ENCODE peak calls at places on chromosome X, in six cellular contexts. W is H1, O is IMR-90, M is mesenchymal stem cell, J is neuronal stem cell, D is trophoblast cell. R is an unnamed sample.

GRCh38 chrX:115226929-115227328 is 7.0 kb downstream of the LRCH2 start:
- DNase-seq in W (no peak), O (peak), M (peak), J (peak), D (no peak), R (peak)

GRCh38 chrX:130758072-130758471 is 144.9 kb downstream of the ENOX2 start:
- DNase-seq in W (no peak), O (no peak), M (no peak), J (no peak), D (no peak), R (no peak)

GRCh38 chrX:113868716-113869115 is 715.2 kb upstream of the HTR2C start:
- DNase-seq in W (no peak), O (no peak), M (peak), J (no peak), D (no peak), R (no peak)

GRCh38 chrX:39903937-39904336 is 193.8 kb downstream of the BCOR start:
- DNase-seq in W (no peak), O (peak), M (no peak), J (no peak), D (no peak), R (no peak)

GRCh38 chrX:119654112-119654531 is 38.8 kb downstream of the SEPTIN6 start:
- DNase-seq in W (no peak), O (peak), M (peak), J (peak), D (no peak), R (peak)

GRCh38 chrX:148928803-148929202 is 428.4 kb downstream of the AFF2 start:
- DNase-seq in W (no peak), O (peak), M (no peak), J (no peak), D (no peak), R (no peak)

GRCh38 chrX:141375011-141375730 is 132.9 kb upstream of the SPANXC start:
- DNase-seq in W (no peak), O (peak), M (no peak), J (no peak), D (no peak), R (no peak)

GRCh38 chrX:12245650-12246645 is 107.7 kb downstream of the FRMPD4 start:
- DNase-seq in W (no peak), O (peak), M (peak), J (no peak), D (no peak), R (no peak)

GRCh38 chrX:51837451-51837850 is 56.0 kb upstream of the MAGED1 start:
- DNase-seq in W (no peak), O (no peak), M (no peak), J (no peak), D (no peak), R (no peak)

GRCh38 chrX:111892375-111892774 is 16.4 kb downstream of the TRPC5OS start:
- DNase-seq in W (no peak), O (no peak), M (no peak), J (no peak), D (no peak), R (no peak)

GRCh38 chrX:71919886-71920285 is 9.2 kb downstream of the NHSL2 start:
- DNase-seq in W (no peak), O (no peak), M (no peak), J (no peak), D (no peak), R (no peak)

GRCh38 chrX:37986893-37987292 is 19.5 kb upstream of the SYTL5 start:
- DNase-seq in W (no peak), O (peak), M (peak), J (no peak), D (no peak), R (no peak)

GRCh38 chrX:154797006-154797405 is 8.3 kb downstream of the MPP1 start:
- DNase-seq in W (no peak), O (no peak), M (peak), J (no peak), D (no peak), R (no peak)

GRCh38 chrX:19514791-19515614 is at the start of gene MAP3K15:
- DNase-seq in W (no peak), O (no peak), M (peak), J (no peak), D (peak), R (peak)

GRCh38 chrX:46624090-46624786 is 50.7 kb downstream of the CHST7 start:
- DNase-seq in W (no peak), O (no peak), M (no peak), J (no peak), D (no peak), R (no peak)

GRCh38 chrX:46626566-46626965 is 53.0 kb downstream of the CHST7 start:
- DNase-seq in W (no peak), O (no peak), M (no peak), J (no peak), D (no peak), R (no peak)

GRCh38 chrX:46628406-46629371 is 55.1 kb downstream of the CHST7 start:
- DNase-seq in W (no peak), O (peak), M (peak), J (no peak), D (peak), R (no peak)

GRCh38 chrX:46627700-46628405 is 54.3 kb downstream of the CHST7 start:
- DNase-seq in W (no peak), O (no peak), M (peak), J (no peak), D (no peak), R (no peak)

DNA sequence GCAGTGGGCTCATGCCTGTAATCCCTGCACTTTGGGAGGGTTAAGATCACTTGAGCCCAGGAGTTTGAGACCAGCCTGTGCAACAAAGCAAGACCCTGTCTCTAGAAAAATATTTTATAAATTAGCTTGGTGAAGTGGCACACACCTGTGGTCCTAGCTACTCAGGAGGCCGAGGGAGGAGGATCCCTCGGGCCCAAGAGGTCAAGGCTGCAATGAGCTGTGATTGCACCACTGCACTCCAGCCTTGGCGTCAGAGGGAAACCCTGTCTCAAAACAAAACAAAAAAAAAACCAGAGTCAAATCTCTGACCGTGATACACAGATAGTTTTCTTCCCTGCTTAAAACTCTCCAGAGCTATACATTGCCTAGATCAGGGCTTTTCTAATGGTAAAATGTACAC is 53.5 kb downstream of the CHST7 start:
- DNase-seq in W (no peak), O (no peak), M (no peak), J (no peak), D (no peak), R (no peak)
- H3K14ac ChIP-seq in W (no peak), O (no peak), M (no peak), J (no peak), D (no peak), R (no peak)

GRCh38 chrX:138890491-138890890 is 179.0 kb upstream of the FGF13 start:
- DNase-seq in W (no peak), O (no peak), M (no peak), J (no peak), D (no peak), R (no peak)

GRCh38 chrX:138886769-138887168 is 175.3 kb upstream of the FGF13 start:
- DNase-seq in W (no peak), O (no peak), M (no peak), J (no peak), D (no peak), R (no peak)

GRCh38 chrX:138889152-138889551 is 177.6 kb upstream of the FGF13 start:
- DNase-seq in W (no peak), O (no peak), M (no peak), J (no peak), D (no peak), R (no peak)

GRCh38 chrX:138885886-138886285 is 174.4 kb upstream of the FGF13 start:
- DNase-seq in W (no peak), O (no peak), M (peak), J (no peak), D (no peak), R (no peak)
- H3K14ac ChIP-seq in W (no peak), O (no peak), M (no peak), J (no peak), D (no peak), R (no peak)

GRCh38 chrX:65971151-65971550 is 68.7 kb downstream of the VSIG4 start:
- DNase-seq in W (no peak), O (no peak), M (no peak), J (no peak), D (no peak), R (peak)
- H3K14ac ChIP-seq in W (no peak), O (no peak), M (no peak), J (no peak), D (no peak), R (no peak)

GRCh38 chrX:76434103-76434741 is 6.7 kb downstream of the MAGEE1 start:
- DNase-seq in W (no peak), O (no peak), M (no peak), J (no peak), D (no peak), R (no peak)
- H3K14ac ChIP-seq in W (no peak), O (no peak), M (no peak), J (no peak), D (no peak), R (no peak)

GRCh38 chrX:9286234-9286633 is 178.6 kb upstream of the TBL1X start:
- DNase-seq in W (no peak), O (no peak), M (no peak), J (no peak), D (no peak), R (no peak)
- H3K14ac ChIP-seq in W (no peak), O (no peak), M (no peak), J (no peak), D (no peak), R (no peak)

GRCh38 chrX:152850465-152850864 is 19.6 kb downstream of the NSDHL start:
- DNase-seq in W (no peak), O (no peak), M (no peak), J (no peak), D (no peak), R (no peak)

GRCh38 chrX:152843852-152844251 is 13.0 kb downstream of the NSDHL start:
- DNase-seq in W (no peak), O (no peak), M (no peak), J (no peak), D (no peak), R (no peak)

GRCh38 chrX:152844256-152844655 is 13.4 kb downstream of the NSDHL start:
- DNase-seq in W (no peak), O (no peak), M (no peak), J (no peak), D (no peak), R (no peak)

GRCh38 chrX:152845618-152846240 is 14.9 kb downstream of the NSDHL start:
- DNase-seq in W (no peak), O (no peak), M (no peak), J (no peak), D (no peak), R (no peak)

DNA sequence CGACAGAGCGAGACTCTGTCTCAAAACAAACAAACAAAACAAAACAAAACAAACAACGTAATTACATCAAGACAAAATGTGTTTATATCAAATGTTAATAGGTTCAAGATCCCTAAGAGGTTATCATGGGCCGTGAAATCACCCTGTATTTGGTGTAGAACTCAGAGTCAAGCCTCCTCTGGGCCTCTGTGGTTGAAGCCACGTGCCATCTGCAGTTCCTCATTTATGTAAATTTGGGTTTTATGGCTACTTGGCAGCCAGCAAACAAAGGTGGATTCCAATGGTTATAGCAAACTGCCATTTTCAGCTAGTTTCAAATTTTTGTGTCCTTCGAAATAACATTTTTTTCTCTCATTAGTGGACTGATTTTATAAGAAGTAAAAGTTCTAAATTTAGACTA is 16.4 kb downstream of the NSDHL start:
- DNase-seq in W (no peak), O (no peak), M (no peak), J (no peak), D (no peak), R (no peak)
- H3K14ac ChIP-seq in W (no peak), O (no peak), M (no peak), J (no peak), D (no peak), R (no peak)

GRCh38 chrX:102995316-102995715 is 58.2 kb downstream of the RAB40AL start:
- DNase-seq in W (no peak), O (no peak), M (no peak), J (no peak), D (no peak), R (no peak)
- H3K14ac ChIP-seq in W (no peak), O (no peak), M (no peak), J (no peak), D (no peak), R (no peak)

DNA sequence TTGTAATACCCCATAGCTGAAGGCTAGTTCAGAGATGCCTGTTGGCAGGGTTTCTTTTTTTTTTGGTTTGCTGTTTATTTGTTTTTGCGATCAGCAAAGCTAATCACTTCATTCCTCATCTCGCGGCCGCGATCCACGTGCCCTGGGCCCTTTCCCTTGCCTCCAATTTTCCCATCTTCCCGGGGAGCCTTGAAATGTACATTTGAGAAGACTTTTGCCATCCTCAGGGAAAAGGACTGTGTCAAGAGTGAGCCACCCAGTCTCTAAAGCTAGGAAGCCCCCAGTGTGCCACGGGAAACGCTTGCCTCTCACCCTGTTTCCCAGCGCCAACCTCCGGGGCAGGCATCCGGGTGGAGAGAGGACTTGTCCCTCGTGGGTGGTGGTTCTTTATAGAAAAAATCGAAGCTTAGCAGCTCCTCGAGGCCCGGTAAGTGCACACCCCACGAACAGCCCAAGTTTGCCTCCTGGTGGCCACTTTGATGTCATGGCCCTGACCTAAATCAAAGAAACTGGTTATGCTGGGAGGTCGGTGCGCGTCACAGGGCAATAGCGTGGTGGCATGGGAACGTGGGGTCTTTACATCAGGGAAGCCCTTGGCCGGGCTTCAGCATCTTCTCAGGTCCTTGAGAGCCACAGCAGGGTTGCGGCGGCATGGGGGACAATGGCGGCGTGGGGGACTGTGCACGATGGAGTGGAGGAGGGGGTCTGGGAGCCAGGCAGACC is 42.0 kb downstream of the MAP7D3 start:
- DNase-seq in W (no peak), O (peak), M (peak), J (no peak), D (peak), R (peak)
- H3K14ac ChIP-seq in W (no peak), O (no peak), M (no peak), J (no peak), D (no peak), R (no peak)

R was measured in H9.